ENCODE peak calls at places on chromosomes 4 and X, in ten cellular contexts. One of them, this sample, is unnamed.

GRCh38 chr4:19924761-19925160 is 326.9 kb upstream of the SLIT2 start:
- DNase-seq in GM23248: no peak
- DNase-seq in ovary: no peak
- DNase-seq in effector memory CD4-positive, alpha-beta T cell: no peak
- DNase-seq in esophagus muscularis mucosa: no peak
- DNase-seq in mesendoderm: no peak
- DNase-seq in A549: no peak
- DNase-seq in transverse colon: no peak
- DNase-seq in IMR-90: peak
- DNase-seq in HL-60: no peak
- DNase-seq in this sample: no peak

GRCh38 chr4:139975830-139976272 is 178.1 kb downstream of the MAML3 start:
- DNase-seq in HL-60: peak
- DNase-seq in transverse colon: no peak
- DNase-seq in effector memory CD4-positive, alpha-beta T cell: no peak
- DNase-seq in mesendoderm: no peak
- DNase-seq in IMR-90: peak
- DNase-seq in esophagus muscularis mucosa: no peak
- DNase-seq in ovary: peak
- DNase-seq in GM23248: peak
- DNase-seq in A549: no peak
- DNase-seq in this sample: no peak

GRCh38 chr4:39539026-39539690 is 11.9 kb upstream of the UGDH start:
- DNase-seq in transverse colon: no peak
- DNase-seq in A549: peak
- DNase-seq in HL-60: no peak
- DNase-seq in GM23248: no peak
- DNase-seq in IMR-90: peak
- DNase-seq in effector memory CD4-positive, alpha-beta T cell: no peak
- DNase-seq in esophagus muscularis mucosa: no peak
- DNase-seq in ovary: no peak
- DNase-seq in mesendoderm: no peak
- DNase-seq in this sample: no peak

GRCh38 chrX:106619797-106620196 is 8.0 kb downstream of the RADX start:
- DNase-seq in mesendoderm: peak
- DNase-seq in effector memory CD4-positive, alpha-beta T cell: no peak
- DNase-seq in GM23248: peak
- DNase-seq in ovary: no peak
- DNase-seq in IMR-90: peak
- DNase-seq in esophagus muscularis mucosa: no peak
- DNase-seq in HL-60: no peak
- DNase-seq in transverse colon: no peak
- DNase-seq in A549: peak
- DNase-seq in this sample: no peak

GRCh38 chrX:101229155-101229554 is 9.6 kb downstream of the DRP2 start:
- DNase-seq in ovary: no peak
- DNase-seq in GM23248: peak
- DNase-seq in IMR-90: peak
- DNase-seq in mesendoderm: no peak
- DNase-seq in A549: no peak
- DNase-seq in HL-60: no peak
- DNase-seq in effector memory CD4-positive, alpha-beta T cell: no peak
- DNase-seq in transverse colon: no peak
- DNase-seq in esophagus muscularis mucosa: no peak
- DNase-seq in this sample: no peak

GRCh38 chr4:88933414-88933813 is 123.6 kb downstream of the FAM13A start:
- DNase-seq in IMR-90: no peak
- DNase-seq in GM23248: no peak
- DNase-seq in transverse colon: no peak
- DNase-seq in ovary: no peak
- DNase-seq in A549: no peak
- DNase-seq in esophagus muscularis mucosa: no peak
- DNase-seq in mesendoderm: no peak
- DNase-seq in HL-60: no peak
- DNase-seq in effector memory CD4-positive, alpha-beta T cell: no peak
- DNase-seq in this sample: no peak

GRCh38 chrX:136710324-136710951 is 62.5 kb downstream of the CD40LG start:
- DNase-seq in GM23248: peak
- DNase-seq in IMR-90: peak
- DNase-seq in ovary: no peak
- DNase-seq in HL-60: no peak
- DNase-seq in transverse colon: no peak
- DNase-seq in mesendoderm: peak
- DNase-seq in effector memory CD4-positive, alpha-beta T cell: no peak
- DNase-seq in esophagus muscularis mucosa: no peak
- DNase-seq in A549: no peak
- DNase-seq in this sample: no peak

GRCh38 chr4:5036239-5036638 is 15.0 kb upstream of the STK32B start:
- DNase-seq in ovary: no peak
- DNase-seq in effector memory CD4-positive, alpha-beta T cell: no peak
- DNase-seq in IMR-90: peak
- DNase-seq in A549: no peak
- DNase-seq in transverse colon: no peak
- DNase-seq in esophagus muscularis mucosa: no peak
- DNase-seq in mesendoderm: peak
- DNase-seq in HL-60: peak
- DNase-seq in GM23248: peak
- DNase-seq in this sample: no peak

GRCh38 chr4:94826206-94826605 is 68.5 kb downstream of the BMPR1B start:
- DNase-seq in IMR-90: no peak
- DNase-seq in transverse colon: no peak
- DNase-seq in A549: no peak
- DNase-seq in esophagus muscularis mucosa: no peak
- DNase-seq in GM23248: no peak
- DNase-seq in HL-60: no peak
- DNase-seq in mesendoderm: no peak
- DNase-seq in ovary: no peak
- DNase-seq in effector memory CD4-positive, alpha-beta T cell: no peak
- DNase-seq in this sample: no peak

GRCh38 chr4:8644461-8644891 is 51.9 kb downstream of the CPZ start:
- DNase-seq in HL-60: no peak
- DNase-seq in mesendoderm: no peak
- DNase-seq in ovary: peak
- DNase-seq in effector memory CD4-positive, alpha-beta T cell: no peak
- DNase-seq in GM23248: no peak
- DNase-seq in A549: no peak
- DNase-seq in IMR-90: no peak
- DNase-seq in esophagus muscularis mucosa: no peak
- DNase-seq in transverse colon: no peak
- DNase-seq in this sample: peak

GRCh38 chr4:141247430-141247780 is 26.7 kb downstream of the ZNF330 start:
- DNase-seq in IMR-90: no peak
- DNase-seq in GM23248: peak
- DNase-seq in HL-60: no peak
- DNase-seq in esophagus muscularis mucosa: no peak
- DNase-seq in mesendoderm: no peak
- DNase-seq in ovary: no peak
- DNase-seq in transverse colon: no peak
- DNase-seq in effector memory CD4-positive, alpha-beta T cell: no peak
- DNase-seq in A549: no peak
- DNase-seq in this sample: no peak

GRCh38 chr4:154534296-154534695 is 15.9 kb downstream of the PLRG1 start:
- DNase-seq in ovary: no peak
- DNase-seq in esophagus muscularis mucosa: no peak
- DNase-seq in transverse colon: no peak
- DNase-seq in effector memory CD4-positive, alpha-beta T cell: no peak
- DNase-seq in A549: no peak
- DNase-seq in mesendoderm: no peak
- DNase-seq in HL-60: no peak
- DNase-seq in GM23248: no peak
- DNase-seq in IMR-90: no peak
- DNase-seq in this sample: no peak

GRCh38 chr4:73859614-73860088 is 6.6 kb downstream of the PF4V1 start:
- DNase-seq in mesendoderm: no peak
- DNase-seq in transverse colon: no peak
- DNase-seq in HL-60: no peak
- DNase-seq in effector memory CD4-positive, alpha-beta T cell: no peak
- DNase-seq in A549: no peak
- DNase-seq in ovary: no peak
- DNase-seq in IMR-90: peak
- DNase-seq in GM23248: peak
- DNase-seq in esophagus muscularis mucosa: no peak
- DNase-seq in this sample: no peak

GRCh38 chr4:112651641-112652040 is 14.7 kb downstream of the LARP7 start:
- DNase-seq in ovary: no peak
- DNase-seq in HL-60: no peak
- DNase-seq in mesendoderm: no peak
- DNase-seq in effector memory CD4-positive, alpha-beta T cell: no peak
- DNase-seq in IMR-90: no peak
- DNase-seq in A549: no peak
- DNase-seq in GM23248: no peak
- DNase-seq in esophagus muscularis mucosa: no peak
- DNase-seq in transverse colon: no peak
- DNase-seq in this sample: no peak

GRCh38 chrX:150314186-150314585 is 48.9 kb upstream of the MAMLD1 start:
- DNase-seq in A549: no peak
- DNase-seq in GM23248: no peak
- DNase-seq in mesendoderm: no peak
- DNase-seq in esophagus muscularis mucosa: no peak
- DNase-seq in IMR-90: no peak
- DNase-seq in HL-60: no peak
- DNase-seq in transverse colon: no peak
- DNase-seq in effector memory CD4-positive, alpha-beta T cell: no peak
- DNase-seq in ovary: no peak
- DNase-seq in this sample: no peak

GRCh38 chr4:57501715-57502114 is 391.5 kb upstream of the IGFBP7 start:
- DNase-seq in esophagus muscularis mucosa: no peak
- DNase-seq in effector memory CD4-positive, alpha-beta T cell: no peak
- DNase-seq in mesendoderm: peak
- DNase-seq in IMR-90: peak
- DNase-seq in A549: peak
- DNase-seq in HL-60: no peak
- DNase-seq in ovary: no peak
- DNase-seq in GM23248: peak
- DNase-seq in transverse colon: no peak
- DNase-seq in this sample: no peak

GRCh38 chrX:8760021-8760420 is 28.1 kb upstream of the ANOS1 start:
- DNase-seq in transverse colon: no peak
- DNase-seq in effector memory CD4-positive, alpha-beta T cell: no peak
- DNase-seq in IMR-90: peak
- DNase-seq in HL-60: no peak
- DNase-seq in GM23248: peak
- DNase-seq in mesendoderm: no peak
- DNase-seq in A549: no peak
- DNase-seq in esophagus muscularis mucosa: no peak
- DNase-seq in ovary: no peak
- DNase-seq in this sample: no peak

GRCh38 chr4:22957774-22958173 is 265.0 kb downstream of the GBA3 start:
- DNase-seq in mesendoderm: no peak
- DNase-seq in ovary: no peak
- DNase-seq in A549: no peak
- DNase-seq in HL-60: no peak
- DNase-seq in transverse colon: no peak
- DNase-seq in IMR-90: no peak
- DNase-seq in effector memory CD4-positive, alpha-beta T cell: no peak
- DNase-seq in GM23248: no peak
- DNase-seq in esophagus muscularis mucosa: peak
- DNase-seq in this sample: no peak

GRCh38 chrX:136201601-136202000 is 49.6 kb downstream of the MAP7D3 start:
- DNase-seq in A549: no peak
- DNase-seq in GM23248: no peak
- DNase-seq in ovary: no peak
- DNase-seq in transverse colon: no peak
- DNase-seq in effector memory CD4-positive, alpha-beta T cell: no peak
- DNase-seq in IMR-90: no peak
- DNase-seq in HL-60: no peak
- DNase-seq in mesendoderm: no peak
- DNase-seq in esophagus muscularis mucosa: no peak
- DNase-seq in this sample: no peak

GRCh38 chrX:139533444-139533843 is 2.9 kb downstream of the F9 start:
- DNase-seq in transverse colon: no peak
- DNase-seq in mesendoderm: no peak
- DNase-seq in ovary: no peak
- DNase-seq in A549: no peak
- DNase-seq in GM23248: no peak
- DNase-seq in esophagus muscularis mucosa: no peak
- DNase-seq in effector memory CD4-positive, alpha-beta T cell: no peak
- DNase-seq in IMR-90: no peak
- DNase-seq in HL-60: no peak
- DNase-seq in this sample: no peak

GRCh38 chr4:98094118-98094517 is 49.2 kb downstream of the STPG2 start:
- DNase-seq in GM23248: no peak
- DNase-seq in effector memory CD4-positive, alpha-beta T cell: no peak
- DNase-seq in ovary: no peak
- DNase-seq in A549: no peak
- DNase-seq in mesendoderm: no peak
- DNase-seq in HL-60: no peak
- DNase-seq in esophagus muscularis mucosa: no peak
- DNase-seq in IMR-90: no peak
- DNase-seq in transverse colon: no peak
- DNase-seq in this sample: no peak

GRCh38 chrX:24485976-24486680 is 21.0 kb downstream of the PDK3 start:
- DNase-seq in A549: peak
- DNase-seq in IMR-90: no peak
- DNase-seq in GM23248: no peak
- DNase-seq in HL-60: no peak
- DNase-seq in mesendoderm: no peak
- DNase-seq in effector memory CD4-positive, alpha-beta T cell: no peak
- DNase-seq in ovary: no peak
- DNase-seq in esophagus muscularis mucosa: no peak
- DNase-seq in transverse colon: no peak
- DNase-seq in this sample: no peak
- H3K27ac ChIP-seq in A549: peak
- H3K27ac ChIP-seq in IMR-90: no peak
- H3K27ac ChIP-seq in GM23248: no peak
- H3K27ac ChIP-seq in HL-60: no peak
- H3K27ac ChIP-seq in mesendoderm: no peak
- H3K27ac ChIP-seq in effector memory CD4-positive, alpha-beta T cell: no peak
- H3K27ac ChIP-seq in ovary: no peak
- H3K27ac ChIP-seq in esophagus muscularis mucosa: no peak
- H3K27ac ChIP-seq in transverse colon: no peak
- H3K27ac ChIP-seq in this sample: no peak

GRCh38 chr4:16731776-16732380 is 166.6 kb downstream of the LDB2 start:
- DNase-seq in mesendoderm: peak
- DNase-seq in HL-60: no peak
- DNase-seq in GM23248: no peak
- DNase-seq in ovary: no peak
- DNase-seq in transverse colon: no peak
- DNase-seq in A549: no peak
- DNase-seq in IMR-90: no peak
- DNase-seq in esophagus muscularis mucosa: no peak
- DNase-seq in effector memory CD4-positive, alpha-beta T cell: no peak
- DNase-seq in this sample: no peak
- H3K27ac ChIP-seq in mesendoderm: no peak
- H3K27ac ChIP-seq in HL-60: no peak
- H3K27ac ChIP-seq in GM23248: no peak
- H3K27ac ChIP-seq in ovary: no peak
- H3K27ac ChIP-seq in transverse colon: no peak
- H3K27ac ChIP-seq in A549: no peak
- H3K27ac ChIP-seq in IMR-90: no peak
- H3K27ac ChIP-seq in esophagus muscularis mucosa: no peak
- H3K27ac ChIP-seq in effector memory CD4-positive, alpha-beta T cell: no peak
- H3K27ac ChIP-seq in this sample: no peak

GRCh38 chrX:108270739-108271396 is 167.4 kb downstream of the COL4A6 start:
- DNase-seq in IMR-90: peak
- DNase-seq in A549: no peak
- DNase-seq in mesendoderm: peak
- DNase-seq in ovary: no peak
- DNase-seq in GM23248: peak
- DNase-seq in HL-60: no peak
- DNase-seq in esophagus muscularis mucosa: no peak
- DNase-seq in effector memory CD4-positive, alpha-beta T cell: no peak
- DNase-seq in transverse colon: no peak
- DNase-seq in this sample: no peak
- H3K27ac ChIP-seq in IMR-90: peak
- H3K27ac ChIP-seq in A549: peak
- H3K27ac ChIP-seq in mesendoderm: no peak
- H3K27ac ChIP-seq in ovary: no peak
- H3K27ac ChIP-seq in GM23248: no peak
- H3K27ac ChIP-seq in HL-60: no peak
- H3K27ac ChIP-seq in esophagus muscularis mucosa: peak
- H3K27ac ChIP-seq in effector memory CD4-positive, alpha-beta T cell: no peak
- H3K27ac ChIP-seq in transverse colon: no peak
- H3K27ac ChIP-seq in this sample: no peak

GRCh38 chr4:3462790-3463415 is at the start of gene DOK7:
- DNase-seq in mesendoderm: no peak
- DNase-seq in ovary: no peak
- DNase-seq in GM23248: peak
- DNase-seq in transverse colon: no peak
- DNase-seq in HL-60: no peak
- DNase-seq in A549: no peak
- DNase-seq in IMR-90: no peak
- DNase-seq in effector memory CD4-positive, alpha-beta T cell: no peak
- DNase-seq in esophagus muscularis mucosa: no peak
- DNase-seq in this sample: peak
- H3K27ac ChIP-seq in mesendoderm: no peak
- H3K27ac ChIP-seq in ovary: no peak
- H3K27ac ChIP-seq in GM23248: no peak
- H3K27ac ChIP-seq in transverse colon: no peak
- H3K27ac ChIP-seq in HL-60: no peak
- H3K27ac ChIP-seq in A549: peak
- H3K27ac ChIP-seq in IMR-90: no peak
- H3K27ac ChIP-seq in effector memory CD4-positive, alpha-beta T cell: no peak
- H3K27ac ChIP-seq in esophagus muscularis mucosa: peak
- H3K27ac ChIP-seq in this sample: no peak